ENCODE peak calls at places on chromosomes 3 and 15, in eight cellular contexts. X is T-helper 1 cell; Q is H4; I is GM13977; Z is iris pigment epithelial cell; L is HS-5; Y is Calu3; T is stimulated activated CD4-positive, alpha-beta T cell treated with anti-CD3 and anti-CD28 coated beads, Interleukin-1b, Interleukin-23, amount 100 ng/mL, for 24 hours. U is an unnamed sample.

GRCh38 chr3:149812165-149812605 is 830 bp upstream of the RNF13 start:
- DNase-seq in I (no peak), Q (no peak), Z (no peak), T (no peak), X (no peak), Y (no peak), L (no peak), U (no peak)

GRCh38 chr3:20105513-20106280 is 65.5 kb downstream of the KAT2B start:
- DNase-seq in X (no peak), T (no peak), L (no peak), Q (no peak), I (no peak), Y (no peak), Z (peak), U (no peak)

GRCh38 chr3:126472277-126473006 is 3.2 kb downstream of the ZXDC start:
- DNase-seq in T (no peak), L (peak), I (peak), Y (peak), Q (peak), Z (peak), X (no peak), U (peak)

GRCh38 chr15:78685157-78685830 is 44.3 kb upstream of the CHRNB4 start:
- DNase-seq in I (no peak), X (no peak), Q (no peak), T (no peak), Y (no peak), L (no peak), Z (no peak), U (no peak)

GRCh38 chr15:64443747-64444621 is 16.4 kb upstream of the ZNF609 start:
- DNase-seq in L (peak), I (peak), X (no peak), Q (peak), Y (peak), T (no peak), Z (peak), U (no peak)

GRCh38 chr3:186406669-186407635 is 44.9 kb upstream of the DGKG start:
- DNase-seq in I (no peak), Z (no peak), L (no peak), Y (no peak), X (no peak), Q (no peak), T (no peak), U (no peak)

GRCh38 chr3:48426401-48426909 is 3.4 kb downstream of the PLXNB1 start:
- DNase-seq in Q (no peak), I (no peak), L (no peak), Z (no peak), Y (no peak), T (no peak), X (no peak), U (no peak)

GRCh38 chr3:65979731-65980130 is 59.0 kb downstream of the MAGI1 start:
- DNase-seq in Q (no peak), X (no peak), Y (no peak), I (no peak), T (no peak), L (peak), Z (peak), U (no peak)

GRCh38 chr3:177776656-177777055 is 579.4 kb upstream of the TBL1XR1 start:
- DNase-seq in Y (peak), Z (peak), L (no peak), X (no peak), Q (peak), I (no peak), T (no peak), U (no peak)

GRCh38 chr3:52429031-52429430 is 15.9 kb downstream of the SEMA3G start:
- DNase-seq in L (no peak), Q (no peak), I (no peak), X (no peak), Z (no peak), Y (no peak), T (no peak), U (no peak)

GRCh38 chr15:89379818-89380217 is 45.2 kb upstream of the POLG start:
- DNase-seq in I (no peak), Y (peak), X (no peak), L (no peak), Q (no peak), Z (no peak), T (no peak), U (no peak)

GRCh38 chr3:127628788-127629456 is at the start of gene PODXL2:
- DNase-seq in T (no peak), X (no peak), L (no peak), Y (peak), I (peak), Q (no peak), Z (peak), U (peak)

GRCh38 chr15:44527241-44527640 is 9.7 kb upstream of the EIF3J start:
- DNase-seq in Q (no peak), T (no peak), X (no peak), L (no peak), Y (no peak), Z (no peak), I (no peak), U (no peak)

GRCh38 chr3:48555231-48555948 is 1.2 kb downstream of the PFKFB4 start:
- DNase-seq in T (no peak), L (no peak), Y (no peak), I (no peak), X (no peak), Z (no peak), Q (no peak), U (no peak)

GRCh38 chr3:173747427-173747826 is 349.9 kb downstream of the NLGN1 start:
- DNase-seq in I (no peak), Y (no peak), X (no peak), Z (peak), Q (no peak), L (no peak), T (no peak), U (no peak)

GRCh38 chr15:101048191-101049011 is 129.2 kb downstream of the LRRK1 start:
- DNase-seq in Y (no peak), Z (no peak), Q (no peak), T (no peak), X (no peak), L (no peak), I (no peak), U (no peak)

GRCh38 chr3:178082508-178082907 is 453.7 kb upstream of the KCNMB2 start:
- DNase-seq in Z (no peak), Y (no peak), X (no peak), Q (no peak), I (no peak), T (no peak), L (no peak), U (no peak)

GRCh38 chr3:179175358-179175757 is 27.2 kb downstream of the PIK3CA start:
- DNase-seq in T (no peak), Y (no peak), Z (no peak), I (no peak), X (no peak), Q (no peak), L (no peak), U (no peak)

GRCh38 chr3:133949438-133949837 is 53.8 kb upstream of the RAB6B start:
- DNase-seq in L (no peak), Q (no peak), Y (no peak), I (no peak), T (no peak), X (no peak), Z (no peak), U (no peak)